ENCODE peak calls at places on chromosome X, in nine cellular contexts. O is A549, Q is GM23338, F is HepG2, Z is SK-N-SH, A is HCT116, H is Panc1, V is K562, C is GM12878. L is an unnamed sample.
A peak's percentile ranks its signal among the peaks of the same experiment; 100 is the strongest.

GRCh38 chrX:11740794-11741193 is 17.2 kb upstream of the MSL3 start:
- DNase-seq in O (no peak), Q (no peak), F (no peak), Z (no peak), A (no peak), H (no peak), V (no peak), C (no peak), L (no peak)

GRCh38 chrX:111244238-111244750 is 26.0 kb downstream of the CAPN6 start:
- DNase-seq in O (peak; percentile 8), Q (peak; percentile 35), F (peak; percentile 0), Z (peak; percentile 50), A (peak; percentile 3), H (no peak), V (peak; percentile 3), C (no peak), L (no peak)

GRCh38 chrX:108131471-108131870 is 39.9 kb downstream of the ATG4A start:
- DNase-seq in O (peak; percentile 9), Q (no peak), F (no peak), Z (no peak), A (no peak), H (no peak), V (peak; percentile 13), C (no peak), L (no peak)

GRCh38 chrX:44872319-44872816 is 620 bp upstream of the KDM6A start:
- DNase-seq in O (peak; percentile 40), Q (peak; percentile 41), F (no peak), Z (no peak), A (no peak), H (no peak), V (peak; percentile 49), C (no peak), L (peak; percentile 37)

GRCh38 chrX:50780144-50780543 is 33.9 kb downstream of the SHROOM4 start:
- DNase-seq in O (no peak), Q (no peak), F (no peak), Z (no peak), A (no peak), H (no peak), V (no peak), C (no peak), L (no peak)

GRCh38 chrX:97790850-97791249 is 907.1 kb downstream of the RPA4 start:
- DNase-seq in O (no peak), Q (no peak), F (no peak), Z (no peak), A (no peak), H (no peak), V (no peak), C (no peak), L (no peak)

GRCh38 chrX:45762699-45763647 is 562.3 kb upstream of the DIPK2B start:
- DNase-seq in O (no peak), Q (no peak), F (no peak), Z (no peak), A (no peak), H (no peak), V (no peak), C (peak; percentile 45), L (no peak)

GRCh38 chrX:82333575-82333974 is 1131.7 kb downstream of the SH3BGRL start:
- DNase-seq in O (no peak), Q (no peak), F (no peak), Z (no peak), A (no peak), H (no peak), V (no peak), C (no peak), L (no peak)

GRCh38 chrX:55450259-55450658 is 1.7 kb upstream of the MAGEH1 start:
- DNase-seq in O (no peak), Q (peak; percentile 23), F (peak; percentile 3), Z (no peak), A (no peak), H (no peak), V (peak; percentile 26), C (no peak), L (no peak)

GRCh38 chrX:108123591-108124366 is 32.2 kb downstream of the ATG4A start:
- DNase-seq in O (no peak), Q (no peak), F (no peak), Z (no peak), A (no peak), H (no peak), V (no peak), C (no peak), L (no peak)

GRCh38 chrX:10526442-10526841 is 93.9 kb downstream of the MID1 start:
- DNase-seq in O (no peak), Q (no peak), F (no peak), Z (no peak), A (no peak), H (no peak), V (no peak), C (no peak), L (no peak)

GRCh38 chrX:18674788-18675735 is 3.2 kb upstream of the RS1 start:
- DNase-seq in O (peak; percentile 62), Q (peak; percentile 70), F (peak; percentile 58), Z (peak; percentile 96), A (peak; percentile 24), H (peak; percentile 39), V (peak; percentile 75), C (peak; percentile 64), L (peak; percentile 67)
- H3K27ac ChIP-seq in O (peak overlapping the region; percentile 96), Q (no peak overlapping the region), F (peak overlapping the region; percentile 57), Z (peak overlapping the region; percentile 60), A (peak overlapping the region; percentile 46), H (peak overlapping the region; percentile 59), V (peak overlapping the region; percentile 76), C (peak overlapping the region; percentile 81), L (peak overlapping the region; percentile 81)

GRCh38 chrX:118495958-118496762 is 545 bp downstream of the DOCK11 start:
- DNase-seq in O (no peak), Q (peak; percentile 42), F (no peak), Z (peak; percentile 59), A (no peak), H (no peak), V (peak; percentile 60), C (no peak), L (peak; percentile 52)

GRCh38 chrX:118496763-118497079 is 1.1 kb downstream of the DOCK11 start:
- DNase-seq in O (no peak), Q (peak; percentile 12), F (no peak), Z (no peak), A (no peak), H (no peak), V (peak; percentile 47), C (no peak), L (no peak)

GRCh38 chrX:118498755-118499154 is 3.1 kb downstream of the DOCK11 start:
- DNase-seq in O (no peak), Q (no peak), F (no peak), Z (no peak), A (no peak), H (no peak), V (no peak), C (no peak), L (no peak)

GRCh38 chrX:118498351-118498750 is 2.7 kb downstream of the DOCK11 start:
- DNase-seq in O (no peak), Q (no peak), F (no peak), Z (no peak), A (no peak), H (no peak), V (no peak), C (no peak), L (no peak)

DNA sequence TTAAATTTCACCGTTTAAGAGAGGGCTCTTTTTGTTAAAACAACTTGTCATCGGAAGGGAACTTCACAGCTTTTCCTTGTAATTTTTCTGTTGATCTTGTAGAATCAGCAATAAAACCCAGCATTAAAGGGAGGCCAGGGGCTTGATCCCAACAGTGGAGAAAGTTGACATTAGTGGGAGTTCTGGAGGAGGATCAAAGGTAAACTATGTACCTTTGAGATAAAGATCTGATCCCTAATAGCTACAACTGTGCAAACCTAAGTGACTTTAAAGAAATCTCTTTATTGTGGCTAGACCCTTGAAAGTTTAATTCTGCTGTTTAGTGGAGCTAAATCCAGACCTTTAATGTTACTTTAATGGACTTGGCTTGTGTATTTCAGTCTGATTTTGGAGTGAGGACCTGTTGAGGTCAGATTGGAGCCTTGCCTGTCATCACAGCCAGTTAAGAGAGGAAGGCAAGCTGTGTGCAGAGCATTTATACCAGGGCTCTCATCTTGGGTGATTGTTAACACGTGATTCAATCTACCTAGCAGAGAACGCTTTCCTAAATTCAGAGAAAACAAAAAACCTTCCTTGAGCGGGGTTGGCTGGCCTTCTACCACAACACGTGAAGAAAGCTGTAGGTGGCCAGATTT is 1.7 kb downstream of the DOCK11 start:
- DNase-seq in O (no peak), Q (no peak), F (peak; percentile 20), Z (no peak), A (no peak), H (no peak), V (no peak), C (no peak), L (no peak)
- TF ChIP-seq REST in O (no peak), Q (no peak), F (no peak), Z (no peak), A (no peak), H (no peak), V (no peak), C (no peak), L (no peak)

GRCh38 chrX:67610282-67610681 is 66.5 kb downstream of the AR start:
- DNase-seq in O (no peak), Q (no peak), F (no peak), Z (no peak), A (no peak), H (no peak), V (no peak), C (no peak), L (no peak)

GRCh38 chrX:67614006-67614405 is 70.2 kb downstream of the AR start:
- DNase-seq in O (no peak), Q (no peak), F (no peak), Z (no peak), A (no peak), H (no peak), V (no peak), C (no peak), L (no peak)

GRCh38 chrX:67612231-67612630 is 68.4 kb downstream of the AR start:
- DNase-seq in O (no peak), Q (no peak), F (no peak), Z (no peak), A (no peak), H (no peak), V (no peak), C (no peak), L (no peak)

GRCh38 chrX:67614414-67614813 is 70.6 kb downstream of the AR start:
- DNase-seq in O (no peak), Q (no peak), F (no peak), Z (no peak), A (no peak), H (no peak), V (no peak), C (no peak), L (no peak)

DNA sequence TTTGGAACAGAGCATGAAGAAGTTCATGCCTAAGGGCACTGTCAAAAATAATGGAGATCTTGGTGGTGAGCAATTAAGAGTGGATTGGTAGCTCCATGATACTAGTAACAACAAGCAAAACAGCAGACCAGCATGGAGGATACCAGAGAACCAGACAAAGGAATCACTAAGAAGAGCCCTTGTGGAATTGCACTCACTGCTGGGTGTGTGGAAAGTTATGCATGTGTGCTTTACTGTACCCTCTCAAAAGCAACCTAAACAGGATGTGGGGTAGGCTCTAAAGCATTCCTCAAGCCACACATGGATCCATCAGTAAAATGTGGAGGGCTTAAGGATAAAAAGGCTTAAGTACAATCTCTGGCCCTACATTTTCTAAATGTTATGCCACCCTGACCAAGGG is 69.5 kb downstream of the AR start:
- DNase-seq in O (no peak), Q (no peak), F (no peak), Z (no peak), A (no peak), H (no peak), V (no peak), C (no peak), L (no peak)
- H3K4me3 ChIP-seq in O (no peak overlapping the region), Q (no peak overlapping the region), F (no peak overlapping the region), Z (no peak overlapping the region), A (no peak overlapping the region), H (no peak overlapping the region), V (no peak overlapping the region), C (no peak overlapping the region), L (no peak overlapping the region)

GRCh38 chrX:40012800-40013682 is 84.7 kb downstream of the BCOR start:
- DNase-seq in O (peak; percentile 28), Q (peak; percentile 60), F (peak; percentile 67), Z (no peak), A (no peak), H (no peak), V (peak; percentile 80), C (no peak), L (peak; percentile 56)
- H3K27ac ChIP-seq in O (peak overlapping the region; percentile 98), Q (no peak overlapping the region), F (peak overlapping the region; percentile 98), Z (no peak overlapping the region), A (peak overlapping the region; percentile 82), H (peak overlapping the region; percentile 61), V (peak overlapping the region; percentile 92), C (peak overlapping the region; percentile 42), L (peak overlapping the region; percentile 84)

L was measured in HL-60.